ENCODE peak calls at places on chromosomes 7 and 10, in six cellular contexts. B is WERI-Rb-1, J is fibroblast of mammary gland, O is neural crest cell, G is dorsolateral prefrontal cortex, X is bronchial epithelial cell. W is an unnamed sample.
A peak's percentile ranks its signal among the peaks of the same experiment; 100 is the strongest.

GRCh38 chr7:129433823-129434171 is 435 bp upstream of the STRIP2 start:
- DNase-seq in B (no peak), J (no peak), O (no peak), G (peak; percentile 49), X (no peak), W (peak; percentile 57)

GRCh38 chr7:91182819-91183405 is 81.3 kb upstream of the FZD1 start:
- DNase-seq in B (no peak), J (peak; percentile 99), O (no peak), G (no peak), X (peak; percentile 81), W (no peak)

GRCh38 chr10:104273291-104273690 is 4.3 kb downstream of the GSTO2 start:
- DNase-seq in B (no peak), J (no peak), O (no peak), G (no peak), X (no peak), W (no peak)

GRCh38 chr7:144830024-144830785 is 5.6 kb downstream of the TPK1 start:
- DNase-seq in B (no peak), J (peak; percentile 51), O (no peak), G (no peak), X (no peak), W (no peak)

GRCh38 chr7:76507723-76508406 is 2.5 kb upstream of the UPK3B start:
- DNase-seq in B (no peak), J (peak; percentile 51), O (no peak), G (no peak), X (peak; percentile 8), W (no peak)

GRCh38 chr7:47327698-47328391 is 254.1 kb downstream of the TNS3 start:
- DNase-seq in B (no peak), J (peak; percentile 75), O (peak; percentile 82), G (peak; percentile 89), X (peak; percentile 47), W (peak; percentile 61)

GRCh38 chr10:91613411-91614253 is 19.2 kb downstream of the PPP1R3C start:
- DNase-seq in B (no peak), J (peak; percentile 99), O (no peak), G (no peak), X (peak; percentile 96), W (no peak)

GRCh38 chr7:112089551-112089950 is 116.6 kb downstream of the DOCK4 start:
- DNase-seq in B (no peak), J (no peak), O (no peak), G (no peak), X (no peak), W (no peak)

GRCh38 chr10:15824498-15824897 is 35.8 kb downstream of the MINDY3 start:
- DNase-seq in B (no peak), J (peak; percentile 39), O (no peak), G (no peak), X (peak; percentile 52), W (no peak)

GRCh38 chr7:134315679-134316538 is 821 bp downstream of the SLC35B4 start:
- DNase-seq in B (no peak), J (peak; percentile 45), O (no peak), G (no peak), X (peak; percentile 12), W (no peak)

GRCh38 chr10:62049815-62050626 is 148.5 kb downstream of the ARID5B start:
- DNase-seq in B (no peak), J (peak; percentile 48), O (no peak), G (no peak), X (peak; percentile 39), W (no peak)

GRCh38 chr10:133390597-133391248 is 3.2 kb upstream of the MTG1 start:
- DNase-seq in B (no peak), J (no peak), O (no peak), G (no peak), X (no peak), W (no peak)

DNA sequence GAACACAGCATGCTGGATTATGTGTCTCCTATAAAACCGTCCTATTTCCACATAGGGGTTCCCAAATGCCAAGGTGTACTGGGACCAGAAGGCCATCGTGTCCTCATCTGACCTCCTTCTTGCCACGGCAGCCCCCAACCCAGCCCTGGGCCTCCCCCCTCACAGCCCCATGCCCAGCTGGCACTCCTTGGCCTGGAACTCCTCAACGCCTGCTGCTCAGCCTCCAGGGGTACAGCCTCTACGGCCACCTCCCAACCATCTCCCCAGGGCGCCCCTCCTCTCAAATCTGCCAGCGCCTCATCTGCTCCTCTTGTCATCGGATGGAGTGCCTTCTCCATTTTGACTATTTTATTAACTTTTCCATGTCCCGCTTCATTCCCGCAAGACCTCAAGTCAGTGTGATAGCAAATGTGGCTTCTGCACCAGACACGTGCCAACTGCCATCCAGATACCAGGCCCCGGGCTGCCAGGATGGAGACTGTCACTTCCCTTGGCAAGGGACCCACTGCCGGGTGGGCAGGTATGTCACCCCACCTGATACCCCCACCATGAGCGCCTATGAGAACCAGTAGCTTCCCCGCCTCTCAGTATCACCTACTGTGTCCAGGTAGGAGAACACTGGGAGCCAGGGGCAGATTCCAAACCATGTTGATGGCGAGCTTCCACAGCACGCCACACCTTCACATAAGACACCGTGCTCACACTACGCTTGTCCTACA is 106.7 kb downstream of the EBF3 start:
- DNase-seq in B (no peak), J (no peak), O (no peak), G (no peak), X (no peak), W (no peak)
- TF ChIP-seq CTCF in B (no peak), J (no peak), O (no peak), G (no peak), X (no peak), W (no peak)

GRCh38 chr10:51366044-51366443 is 291.8 kb downstream of the PRKG1 start:
- DNase-seq in B (no peak), J (no peak), O (no peak), G (no peak), X (no peak), W (no peak)
- TF ChIP-seq CTCF in B (no peak), J (no peak), O (no peak), G (no peak), X (no peak), W (no peak)

GRCh38 chr10:683448-684071 is 5.9 kb downstream of the DIP2C start:
- DNase-seq in B (no peak), J (peak; percentile 98), O (no peak), G (no peak), X (no peak), W (no peak)
- TF ChIP-seq CTCF in B (no peak), J (peak; percentile 21), O (no peak), G (peak; percentile 12), X (no peak), W (no peak)

DNA sequence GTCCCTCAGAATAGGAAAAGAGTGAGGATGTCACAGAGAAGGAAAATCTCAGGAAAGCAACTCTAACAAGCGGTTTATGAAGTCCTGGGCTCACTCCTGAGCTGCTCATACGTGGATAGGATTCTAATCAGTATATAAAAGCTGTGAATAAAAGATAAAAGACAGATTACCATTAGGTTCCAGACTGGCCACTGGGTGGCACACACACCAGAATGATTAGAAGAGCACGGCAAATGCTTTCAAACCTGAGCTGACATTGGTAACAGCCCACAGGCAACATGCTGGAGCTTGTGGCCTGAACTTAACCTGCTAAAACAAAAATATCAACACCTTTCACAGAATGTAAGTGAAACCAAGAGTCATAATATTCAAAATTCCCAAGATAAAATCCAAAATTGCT is 370.8 kb downstream of the GRID1 start:
- DNase-seq in B (peak; percentile 59), J (peak; percentile 12), O (no peak), G (no peak), X (peak; percentile 73), W (peak; percentile 34)
- TF ChIP-seq CTCF in B (peak; percentile 60), J (peak; percentile 26), O (peak; percentile 63), G (peak; percentile 47), X (peak; percentile 61), W (no peak)

GRCh38 chr7:132575336-132575986 is 809 bp downstream of the PLXNA4 start:
- DNase-seq in B (peak; percentile 83), J (peak; percentile 29), O (peak; percentile 25), G (no peak), X (peak; percentile 8), W (peak; percentile 36)
- TF ChIP-seq CTCF in B (peak; percentile 58), J (peak; percentile 2), O (no peak), G (peak; percentile 14), X (no peak), W (no peak)

DNA sequence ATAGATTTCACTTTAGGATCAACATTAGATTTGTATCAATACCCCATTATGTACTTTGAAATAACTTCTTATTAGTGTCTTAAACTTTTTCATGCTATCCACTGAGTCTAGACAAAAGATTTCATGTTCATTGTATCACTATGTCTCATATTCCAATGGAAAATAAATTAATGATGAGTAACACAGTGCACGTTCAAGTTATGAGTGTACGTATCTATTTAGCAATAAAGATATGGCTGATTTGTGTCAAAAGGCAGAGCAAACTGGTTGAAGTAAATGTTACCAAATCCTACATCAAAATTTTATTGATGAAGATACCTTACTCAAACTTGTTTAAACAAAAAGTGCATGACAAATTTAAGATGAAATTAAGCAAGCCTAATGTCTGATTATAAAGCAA is 102.4 kb downstream of the SEMA3E start:
- DNase-seq in B (no peak), J (peak; percentile 33), O (no peak), G (no peak), X (peak; percentile 86), W (no peak)
- TF ChIP-seq CTCF in B (no peak), J (no peak), O (no peak), G (no peak), X (no peak), W (no peak)

GRCh38 chr10:14032406-14032998 is 298.2 kb downstream of the FRMD4A start:
- DNase-seq in B (peak; percentile 30), J (peak; percentile 22), O (peak; percentile 57), G (no peak), X (no peak), W (peak; percentile 66)
- TF ChIP-seq CTCF in B (peak; percentile 68), J (peak; percentile 66), O (peak; percentile 76), G (peak; percentile 49), X (peak; percentile 84), W (peak; percentile 98)

W was measured in endothelial cell.